ENCODE peak calls at places on chromosomes 6 and 20, in ten cellular contexts. E is tibial artery; H is IMR-90; Z is amniotic stem cell; A is AG09319; B is HFF-Myc; U is NCI-H1417; D is activated T-cell treated with anti-CD3 and anti-CD28 coated beads, Interleukin-2, amount 50 U/mL, for 48 hours; O is NCI-H2107; Q is aorta. N is an unnamed sample.

GRCh38 chr6:52102330-52102932 is 15.0 kb upstream of the PKHD1 start:
- DNase-seq in E (no peak), H (no peak), Z (no peak), A (no peak), B (no peak), U (no peak), D (no peak), O (no peak), Q (no peak), N (no peak)

GRCh38 chr6:162999575-163000285 is 272.0 kb downstream of the PACRG start:
- DNase-seq in E (no peak), H (peak; percentile 4), Z (no peak), A (no peak), B (no peak), U (no peak), D (no peak), O (no peak), Q (no peak), N (no peak)

GRCh38 chr6:111691345-111692225 is 85.9 kb upstream of the TRAF3IP2 start:
- DNase-seq in E (no peak), H (no peak), Z (no peak), A (no peak), B (peak; percentile 66), U (no peak), D (no peak), O (no peak), Q (no peak), N (no peak)

GRCh38 chr6:108728826-108729225 is 119.4 kb upstream of the ARMC2 start:
- DNase-seq in E (no peak), H (no peak), Z (no peak), A (no peak), B (no peak), U (no peak), D (no peak), O (no peak), Q (no peak), N (no peak)

GRCh38 chr6:44705611-44706010 is 318.1 kb downstream of the CDC5L start:
- DNase-seq in E (no peak), H (no peak), Z (no peak), A (no peak), B (no peak), U (no peak), D (no peak), O (no peak), Q (no peak), N (no peak)

GRCh38 chr20:18412202-18412901 is 54.5 kb downstream of the DZANK1 start:
- DNase-seq in E (no peak), H (no peak), Z (no peak), A (no peak), B (no peak), U (no peak), D (no peak), O (no peak), Q (no peak), N (no peak)

GRCh38 chr6:96980142-96980541 is 55.6 kb downstream of the KLHL32 start:
- DNase-seq in E (no peak), H (no peak), Z (no peak), A (no peak), B (no peak), U (no peak), D (no peak), O (no peak), Q (no peak), N (no peak)

GRCh38 chr6:1610497-1611321 is 994 bp downstream of the FOXC1 start:
- DNase-seq in E (peak; percentile 68), H (peak; percentile 29), Z (no peak), A (no peak), B (no peak), U (peak; percentile 59), D (peak; percentile 49), O (no peak), Q (peak; percentile 78), N (peak; percentile 44)

GRCh38 chr6:14147891-14148290 is 30.3 kb downstream of the CD83 start:
- DNase-seq in E (no peak), H (no peak), Z (no peak), A (no peak), B (no peak), U (no peak), D (no peak), O (no peak), Q (no peak), N (no peak)

GRCh38 chr6:132190097-132190814 is 211.0 kb downstream of the MOXD1 start:
- DNase-seq in E (no peak), H (peak; percentile 75), Z (no peak), A (peak; percentile 40), B (peak; percentile 86), U (no peak), D (no peak), O (no peak), Q (no peak), N (no peak)

GRCh38 chr6:113457156-113457555 is 400.0 kb upstream of the MARCKS start:
- DNase-seq in E (no peak), H (peak; percentile 81), Z (peak; percentile 84), A (peak; percentile 29), B (peak; percentile 48), U (no peak), D (no peak), O (no peak), Q (peak; percentile 77), N (no peak)

GRCh38 chr6:108993876-108994275 is 100.8 kb downstream of the SESN1 start:
- DNase-seq in E (no peak), H (no peak), Z (no peak), A (no peak), B (no peak), U (no peak), D (no peak), O (no peak), Q (no peak), N (no peak)

GRCh38 chr6:99993533-99994251 is at the start of gene MCHR2:
- DNase-seq in E (no peak), H (no peak), Z (no peak), A (no peak), B (no peak), U (no peak), D (no peak), O (no peak), Q (no peak), N (no peak)

GRCh38 chr6:1942834-1943233 is 302.6 kb downstream of the GMDS start:
- DNase-seq in E (no peak), H (no peak), Z (no peak), A (no peak), B (no peak), U (no peak), D (no peak), O (no peak), Q (no peak), N (no peak)

GRCh38 chr20:2879148-2879547 is 5.9 kb downstream of the PTPRA start:
- DNase-seq in E (no peak), H (peak; percentile 93), Z (peak; percentile 45), A (peak; percentile 72), B (peak; percentile 83), U (no peak), D (no peak), O (no peak), Q (no peak), N (peak; percentile 14)

GRCh38 chr20:37231970-37232620 is 29.5 kb downstream of the GHRH start:
- DNase-seq in E (no peak), H (no peak), Z (no peak), A (no peak), B (no peak), U (peak; percentile 99), D (no peak), O (no peak), Q (no peak), N (no peak)

GRCh38 chr6:35425284-35425683 is 26.9 kb upstream of the FANCE start:
- DNase-seq in E (no peak), H (peak; percentile 96), Z (peak; percentile 54), A (peak; percentile 50), B (peak; percentile 62), U (no peak), D (no peak), O (no peak), Q (no peak), N (no peak)

GRCh38 chr6:13611715-13612114 is 3.4 kb upstream of the NOL7 start:
- DNase-seq in E (no peak), H (no peak), Z (no peak), A (no peak), B (no peak), U (no peak), D (no peak), O (no peak), Q (no peak), N (no peak)

GRCh38 chr6:37547564-37548061 is 47.9 kb upstream of the CCDC167 start:
- DNase-seq in E (no peak), H (peak; percentile 71), Z (no peak), A (no peak), B (peak; percentile 33), U (no peak), D (no peak), O (no peak), Q (no peak), N (peak; percentile 47)

GRCh38 chr6:159758031-159759001 is 3.5 kb upstream of the ACAT2 start:
- DNase-seq in E (no peak), H (peak; percentile 81), Z (no peak), A (no peak), B (no peak), U (no peak), D (no peak), O (no peak), Q (no peak), N (no peak)

GRCh38 chr6:140661691-140662090 is 1287.2 kb upstream of the CITED2 start:
- DNase-seq in E (no peak), H (peak; percentile 39), Z (no peak), A (no peak), B (no peak), U (no peak), D (no peak), O (no peak), Q (no peak), N (no peak)

GRCh38 chr20:6496874-6497273 is 270.6 kb upstream of the BMP2 start:
- DNase-seq in E (no peak), H (no peak), Z (no peak), A (no peak), B (no peak), U (no peak), D (no peak), O (no peak), Q (no peak), N (no peak)

GRCh38 chr6:15547379-15547778 is 115.4 kb downstream of the DTNBP1 start:
- DNase-seq in E (no peak), H (peak; percentile 85), Z (no peak), A (no peak), B (no peak), U (no peak), D (no peak), O (no peak), Q (no peak), N (no peak)

GRCh38 chr6:66865771-66866170 is 1158.7 kb upstream of the EYS start:
- DNase-seq in E (no peak), H (no peak), Z (no peak), A (no peak), B (no peak), U (no peak), D (no peak), O (no peak), Q (no peak), N (no peak)

GRCh38 chr20:47061549-47061948 is 166.9 kb downstream of the EYA2 start:
- DNase-seq in E (no peak), H (no peak), Z (no peak), A (no peak), B (no peak), U (no peak), D (no peak), O (no peak), Q (no peak), N (no peak)

GRCh38 chr6:108755257-108756240 is 92.7 kb upstream of the ARMC2 start:
- DNase-seq in E (peak; percentile 70), H (peak; percentile 51), Z (no peak), A (no peak), B (no peak), U (no peak), D (no peak), O (no peak), Q (no peak), N (no peak)

GRCh38 chr6:130167655-130168054 is 55.1 kb downstream of the SAMD3 start:
- DNase-seq in E (no peak), H (peak; percentile 83), Z (no peak), A (no peak), B (no peak), U (no peak), D (no peak), O (no peak), Q (no peak), N (no peak)

GRCh38 chr6:112172540-112172939 is 81.8 kb downstream of the LAMA4 start:
- DNase-seq in E (no peak), H (no peak), Z (no peak), A (no peak), B (no peak), U (no peak), D (no peak), O (no peak), Q (no peak), N (no peak)